ENCODE peak calls at places on chromosomes 6 and 20, in nine cellular contexts. W is ovary, T is lower lobe of right lung, V is heart right ventricle, Q is OCI-LY7, Y is upper lobe of right lung, A is brain microvascular endothelial cell, X is cardiac muscle cell, F is uterus. J is an unnamed sample.
A peak's percentile ranks its signal among the peaks of the same experiment; 100 is the strongest.

GRCh38 chr6:79686698-79687309 is 55.7 kb downstream of the SH3BGRL2 start:
- DNase-seq in W (no peak), T (no peak), V (no peak), Q (no peak), Y (no peak), A (no peak), X (no peak), F (no peak), J (no peak)

GRCh38 chr20:3189561-3190131 is 14.8 kb downstream of the DDRGK1 start:
- DNase-seq in W (no peak), T (no peak), V (no peak), Q (no peak), Y (no peak), A (no peak), X (no peak), F (no peak), J (no peak)

GRCh38 chr6:107991061-107991460 is 33.1 kb upstream of the SEC63 start:
- DNase-seq in W (no peak), T (no peak), V (no peak), Q (no peak), Y (no peak), A (no peak), X (no peak), F (no peak), J (no peak)

GRCh38 chr6:5361371-5361770 is 100.1 kb downstream of the FARS2 start:
- DNase-seq in W (no peak), T (no peak), V (no peak), Q (no peak), Y (no peak), A (no peak), X (no peak), F (no peak), J (no peak)

GRCh38 chr6:156946370-156946936 is 169.3 kb downstream of the ARID1B start:
- DNase-seq in W (no peak), T (no peak), V (no peak), Q (no peak), Y (no peak), A (no peak), X (no peak), F (no peak), J (no peak)

GRCh38 chr6:101080597-101080996 is 199.5 kb upstream of the ASCC3 start:
- DNase-seq in W (no peak), T (no peak), V (no peak), Q (no peak), Y (no peak), A (peak; percentile 37), X (no peak), F (no peak), J (no peak)

GRCh38 chr6:46129301-46129633 is 522 bp upstream of the ENPP4 start:
- DNase-seq in W (no peak), T (no peak), V (no peak), Q (peak; percentile 27), Y (no peak), A (no peak), X (no peak), F (no peak), J (no peak)

GRCh38 chr6:45543298-45544235 is 165.8 kb upstream of the SUPT3H start:
- DNase-seq in W (no peak), T (no peak), V (no peak), Q (no peak), Y (no peak), A (peak; percentile 32), X (no peak), F (no peak), J (no peak)

GRCh38 chr6:158772851-158773371 is 46.3 kb downstream of the EZR start:
- DNase-seq in W (peak; percentile 22), T (no peak), V (no peak), Q (no peak), Y (no peak), A (no peak), X (no peak), F (no peak), J (no peak)

GRCh38 chr6:158774734-158775449 is 44.3 kb downstream of the EZR start:
- DNase-seq in W (peak; percentile 2), T (no peak), V (no peak), Q (no peak), Y (no peak), A (no peak), X (no peak), F (no peak), J (no peak)

GRCh38 chr6:158772172-158772571 is 47.0 kb downstream of the EZR start:
- DNase-seq in W (peak; percentile 16), T (no peak), V (no peak), Q (no peak), Y (no peak), A (no peak), X (no peak), F (no peak), J (no peak)

GRCh38 chr6:158775832-158776231 is 43.3 kb downstream of the EZR start:
- DNase-seq in W (no peak), T (no peak), V (no peak), Q (no peak), Y (no peak), A (no peak), X (no peak), F (no peak), J (no peak)

DNA sequence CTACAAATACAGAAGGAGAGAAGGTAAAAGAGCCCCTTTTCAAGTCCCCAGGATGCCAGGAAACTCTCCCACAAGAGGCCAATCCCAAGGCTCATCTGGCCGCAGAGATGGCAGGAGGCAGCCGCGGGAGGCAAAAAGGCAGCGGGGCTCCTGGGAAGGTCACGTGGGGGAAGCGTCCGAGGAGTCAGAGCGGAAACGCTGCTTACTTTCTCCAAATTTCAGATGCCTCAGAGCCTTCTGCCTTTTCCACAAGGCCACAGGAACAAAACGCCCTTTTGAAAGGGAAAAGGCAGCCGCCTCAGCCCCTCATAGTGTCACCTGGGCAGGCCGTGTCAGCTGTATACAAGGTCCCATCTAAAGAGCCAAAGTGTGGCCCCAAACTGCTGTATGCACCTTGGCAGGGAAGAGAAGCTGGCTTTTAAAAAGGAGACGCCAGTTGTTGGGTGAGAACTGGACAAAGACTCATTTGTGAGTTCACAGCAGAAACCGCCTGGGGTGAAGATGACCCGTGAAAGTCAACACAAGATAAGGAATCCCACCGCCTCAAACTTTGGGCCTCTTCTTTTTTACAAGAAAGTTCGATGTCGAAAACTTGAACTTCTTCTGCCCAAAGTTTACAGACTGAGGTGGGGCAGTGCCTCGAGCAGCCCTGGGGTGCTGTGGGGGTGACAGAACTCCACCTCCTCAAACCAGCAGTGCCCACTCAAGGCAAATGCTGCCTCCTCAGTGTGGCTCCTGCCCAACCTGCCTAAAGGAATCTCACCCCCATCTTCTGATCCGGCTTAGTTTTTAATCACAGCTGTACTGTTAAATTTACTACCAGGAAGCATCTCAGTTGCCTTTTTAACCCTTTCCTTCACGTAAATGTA is 45.4 kb downstream of the EZR start:
- DNase-seq in W (peak; percentile 54), T (no peak), V (no peak), Q (no peak), Y (no peak), A (peak; percentile 4), X (no peak), F (no peak), J (no peak)
- H3K36me3 ChIP-seq in W (no peaks in the 10 kb centered on the region), T (peaks cover 98% of the 10 kb centered on the region), V (peaks cover 99% of the 10 kb centered on the region), Q (peaks cover 100% of the 10 kb centered on the region), Y (peaks cover 94% of the 10 kb centered on the region), A (peaks cover 71% of the 10 kb centered on the region), X (peaks cover 72% of the 10 kb centered on the region), F (no peaks in the 10 kb centered on the region), J (peaks cover 84% of the 10 kb centered on the region)

GRCh38 chr6:122576888-122577287 is 33.3 kb upstream of the PKIB start:
- DNase-seq in W (no peak), T (no peak), V (no peak), Q (no peak), Y (no peak), A (no peak), X (no peak), F (no peak), J (no peak)

GRCh38 chr6:122578961-122579360 is 31.2 kb upstream of the PKIB start:
- DNase-seq in W (no peak), T (no peak), V (no peak), Q (no peak), Y (no peak), A (no peak), X (no peak), F (no peak), J (no peak)

DNA sequence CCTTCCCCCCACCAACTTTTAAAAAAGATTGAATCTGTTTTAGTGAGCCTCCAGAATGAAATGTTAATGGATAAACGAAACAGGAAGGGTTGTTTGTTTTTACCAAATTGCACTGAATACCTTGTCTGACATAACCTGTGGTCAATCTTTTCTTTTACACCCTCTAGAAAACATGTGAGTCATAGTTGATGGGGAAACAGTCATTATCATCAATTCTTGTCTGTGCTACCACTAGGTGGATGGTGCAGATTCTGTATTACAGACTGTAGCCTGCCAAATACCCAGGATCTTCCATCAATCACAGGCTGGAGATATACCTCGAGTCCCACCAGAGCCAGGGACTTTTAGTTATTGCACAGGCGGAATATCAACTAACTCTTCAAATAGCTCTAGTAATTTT is 29.5 kb upstream of the PKIB start:
- DNase-seq in W (no peak), T (no peak), V (no peak), Q (no peak), Y (no peak), A (no peak), X (no peak), F (no peak), J (no peak)
- TF ChIP-seq CTCF in W (no peak), T (no peak), V (no peak), Q (peak; percentile 14), Y (no peak), A (peak; percentile 36), X (no peak), F (no peak), J (peak; percentile 22)

GRCh38 chr20:47246061-47246460 is 110.4 kb downstream of the ZMYND8 start:
- DNase-seq in W (no peak), T (no peak), V (no peak), Q (no peak), Y (no peak), A (no peak), X (no peak), F (no peak), J (no peak)

GRCh38 chr20:47243003-47243402 is 113.5 kb downstream of the ZMYND8 start:
- DNase-seq in W (no peak), T (no peak), V (no peak), Q (no peak), Y (no peak), A (no peak), X (no peak), F (no peak), J (no peak)

GRCh38 chr20:47241345-47241781 is 115.1 kb downstream of the ZMYND8 start:
- DNase-seq in W (no peak), T (no peak), V (no peak), Q (no peak), Y (no peak), A (peak; percentile 20), X (no peak), F (peak; percentile 40), J (no peak)

GRCh38 chr20:47244451-47244850 is 112.0 kb downstream of the ZMYND8 start:
- DNase-seq in W (no peak), T (no peak), V (no peak), Q (no peak), Y (no peak), A (no peak), X (no peak), F (no peak), J (no peak)

DNA sequence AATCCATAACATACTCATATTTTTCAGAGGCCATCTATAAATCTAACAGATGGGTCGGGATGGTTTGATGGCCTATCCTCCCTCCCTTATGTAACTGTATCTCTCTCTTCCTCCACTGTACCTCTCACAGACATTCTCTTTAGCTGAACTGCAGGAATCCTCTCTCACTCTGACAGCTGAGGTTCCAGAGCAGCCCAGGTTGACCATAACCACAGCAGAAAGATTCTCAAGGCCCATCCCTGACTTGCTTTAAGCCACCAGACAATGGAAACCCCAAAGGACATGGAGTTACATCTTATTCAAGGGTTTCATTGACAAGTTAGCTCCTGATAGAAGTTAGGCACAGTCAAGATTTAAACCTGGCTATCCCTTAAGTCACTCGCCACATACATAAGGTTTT is 112.6 kb downstream of the ZMYND8 start:
- DNase-seq in W (no peak), T (no peak), V (no peak), Q (no peak), Y (no peak), A (no peak), X (no peak), F (no peak), J (no peak)
- H3K36me3 ChIP-seq in W (no peaks in the 10 kb centered on the region), T (peaks cover 64% of the 10 kb centered on the region), V (peaks cover 85% of the 10 kb centered on the region), Q (peaks cover 92% of the 10 kb centered on the region), Y (peaks cover 64% of the 10 kb centered on the region), A (peaks cover 58% of the 10 kb centered on the region), X (peaks cover 38% of the 10 kb centered on the region), F (no peaks in the 10 kb centered on the region), J (peaks cover 87% of the 10 kb centered on the region)

GRCh38 chr6:42781811-42782688 is at the start of gene BICRAL:
- DNase-seq in W (peak; percentile 83), T (peak; percentile 68), V (peak; percentile 77), Q (peak; percentile 74), Y (peak; percentile 75), A (peak; percentile 58), X (peak; percentile 75), F (peak; percentile 77), J (peak; percentile 72)

GRCh38 chr6:42782689-42783176 is 881 bp downstream of the BICRAL start:
- DNase-seq in W (peak; percentile 87), T (peak; percentile 77), V (peak; percentile 85), Q (peak; percentile 74), Y (peak; percentile 89), A (peak; percentile 85), X (peak; percentile 71), F (peak; percentile 83), J (peak; percentile 83)

GRCh38 chr6:42783876-42784738 is 2.3 kb downstream of the BICRAL start:
- DNase-seq in W (no peak), T (no peak), V (no peak), Q (peak; percentile 42), Y (no peak), A (peak; percentile 14), X (no peak), F (no peak), J (no peak)

GRCh38 chr6:42784739-42785498 is 3.1 kb downstream of the BICRAL start:
- DNase-seq in W (no peak), T (no peak), V (no peak), Q (no peak), Y (no peak), A (no peak), X (no peak), F (no peak), J (no peak)

GRCh38 chr6:42783177-42783875 is 1.5 kb downstream of the BICRAL start:
- DNase-seq in W (peak; percentile 92), T (peak; percentile 84), V (peak; percentile 78), Q (peak; percentile 78), Y (peak; percentile 90), A (peak; percentile 34), X (peak; percentile 80), F (peak; percentile 75), J (peak; percentile 83)
- TF ChIP-seq CTCF in W (no peak), T (no peak), V (no peak), Q (no peak), Y (no peak), A (no peak), X (no peak), F (no peak), J (no peak)